ENCODE peak calls at places on chromosomes 12 and 14, in four cellular contexts. N, B, P and L are unnamed samples.

GRCh38 chr12:59004466-59004865 is 84.2 kb upstream of the LRIG3 start:
- DNase-seq in P (no peak), B (no peak), N (no peak), L (no peak)

GRCh38 chr12:45615268-45615667 is 114.2 kb upstream of the ARID2 start:
- DNase-seq in B (no peak), P (peak), N (no peak), L (peak)

GRCh38 chr14:105528197-105528858 is 1.9 kb downstream of the TMEM121 start:
- DNase-seq in P (peak), B (peak), N (peak), L (peak)

GRCh38 chr14:74217672-74218448 is 21.4 kb upstream of the VSX2 start:
- DNase-seq in P (peak), N (peak), B (peak), L (peak)

GRCh38 chr12:63047146-63047545 is 103.9 kb downstream of the AVPR1A start:
- DNase-seq in P (no peak), B (no peak), N (no peak), L (no peak)

GRCh38 chr12:24898606-24899005 is 50.3 kb downstream of the BCAT1 start:
- DNase-seq in B (no peak), N (no peak), P (no peak), L (no peak)

GRCh38 chr12:110373025-110373876 is 30.3 kb downstream of the ANAPC7 start:
- DNase-seq in B (no peak), P (no peak), N (no peak), L (no peak)

GRCh38 chr14:99755629-99756603 is 37.3 kb upstream of the EML1 start:
- DNase-seq in N (no peak), P (no peak), B (no peak), L (peak)

GRCh38 chr14:80426686-80427085 is 215.4 kb upstream of the DIO2 start:
- DNase-seq in B (no peak), N (no peak), P (no peak), L (no peak)

GRCh38 chr12:51860986-51861385 is 12.5 kb upstream of the FIGNL2 start:
- DNase-seq in N (no peak), P (no peak), B (no peak), L (no peak)